ENCODE peak calls at places on chromosomes 6 and 20, in ten cellular contexts. One of them, this sample, is unnamed.

GRCh38 chr20:35621560-35621946 is 5.9 kb downstream of the SPAG4 start:
- DNase-seq in ovary: no peak
- DNase-seq in transverse colon: no peak
- DNase-seq in mesendoderm: peak; percentile 53
- DNase-seq in OCI-M1: no peak
- DNase-seq in GDM1: no peak
- DNase-seq in NCI-H774: no peak
- DNase-seq in HuH-7.5: no peak
- DNase-seq in G401: no peak
- DNase-seq in ureter: no peak
- DNase-seq in this sample: no peak

GRCh38 chr20:45036044-45036755 is 64.7 kb downstream of the KCNS1 start:
- DNase-seq in NCI-H774: no peak
- DNase-seq in G401: no peak
- DNase-seq in ovary: no peak
- DNase-seq in OCI-M1: peak; percentile 76
- DNase-seq in HuH-7.5: no peak
- DNase-seq in transverse colon: no peak
- DNase-seq in mesendoderm: no peak
- DNase-seq in ureter: no peak
- DNase-seq in GDM1: no peak
- DNase-seq in this sample: no peak

GRCh38 chr6:78010130-78010529 is 357.3 kb downstream of the MEI4 start:
- DNase-seq in GDM1: no peak
- DNase-seq in OCI-M1: no peak
- DNase-seq in ureter: no peak
- DNase-seq in NCI-H774: no peak
- DNase-seq in HuH-7.5: no peak
- DNase-seq in mesendoderm: no peak
- DNase-seq in ovary: no peak
- DNase-seq in transverse colon: no peak
- DNase-seq in G401: no peak
- DNase-seq in this sample: no peak

GRCh38 chr6:157991067-157991432 is 9.4 kb downstream of the SYNJ2 start:
- DNase-seq in GDM1: no peak
- DNase-seq in ureter: no peak
- DNase-seq in NCI-H774: no peak
- DNase-seq in mesendoderm: no peak
- DNase-seq in HuH-7.5: no peak
- DNase-seq in ovary: no peak
- DNase-seq in G401: no peak
- DNase-seq in transverse colon: no peak
- DNase-seq in OCI-M1: no peak
- DNase-seq in this sample: no peak

GRCh38 chr6:13420269-13420668 is 67.1 kb downstream of the GFOD1 start:
- DNase-seq in mesendoderm: no peak
- DNase-seq in transverse colon: no peak
- DNase-seq in GDM1: no peak
- DNase-seq in NCI-H774: no peak
- DNase-seq in ureter: no peak
- DNase-seq in HuH-7.5: no peak
- DNase-seq in G401: peak; percentile 91
- DNase-seq in ovary: no peak
- DNase-seq in OCI-M1: no peak
- DNase-seq in this sample: no peak

GRCh38 chr6:166354143-166354542 is 11.8 kb upstream of the SFT2D1 start:
- DNase-seq in ovary: no peak
- DNase-seq in HuH-7.5: no peak
- DNase-seq in mesendoderm: no peak
- DNase-seq in GDM1: no peak
- DNase-seq in OCI-M1: no peak
- DNase-seq in ureter: no peak
- DNase-seq in NCI-H774: no peak
- DNase-seq in transverse colon: no peak
- DNase-seq in G401: no peak
- DNase-seq in this sample: no peak

GRCh38 chr6:4967301-4968030 is 36.4 kb downstream of the RPP40 start:
- DNase-seq in transverse colon: no peak
- DNase-seq in ovary: no peak
- DNase-seq in OCI-M1: no peak
- DNase-seq in mesendoderm: no peak
- DNase-seq in G401: no peak
- DNase-seq in ureter: no peak
- DNase-seq in NCI-H774: no peak
- DNase-seq in HuH-7.5: no peak
- DNase-seq in GDM1: no peak
- DNase-seq in this sample: no peak

GRCh38 chr20:46118481-46119020 is 437 bp downstream of the CD40 start:
- DNase-seq in HuH-7.5: no peak
- DNase-seq in NCI-H774: no peak
- DNase-seq in mesendoderm: peak; percentile 59
- DNase-seq in GDM1: no peak
- DNase-seq in transverse colon: peak; percentile 46
- DNase-seq in ovary: peak; percentile 63
- DNase-seq in ureter: peak; percentile 52
- DNase-seq in OCI-M1: no peak
- DNase-seq in G401: no peak
- DNase-seq in this sample: peak; percentile 36

GRCh38 chr6:31888281-31889258 is 8.9 kb downstream of the EHMT2 start:
- DNase-seq in HuH-7.5: no peak
- DNase-seq in G401: no peak
- DNase-seq in GDM1: no peak
- DNase-seq in NCI-H774: no peak
- DNase-seq in OCI-M1: peak; percentile 26
- DNase-seq in transverse colon: peak; percentile 56
- DNase-seq in ureter: no peak
- DNase-seq in ovary: no peak
- DNase-seq in mesendoderm: no peak
- DNase-seq in this sample: peak; percentile 31

GRCh38 chr6:54335871-54336270 is 27.6 kb downstream of the TINAG start:
- DNase-seq in OCI-M1: no peak
- DNase-seq in ureter: no peak
- DNase-seq in NCI-H774: no peak
- DNase-seq in HuH-7.5: no peak
- DNase-seq in ovary: no peak
- DNase-seq in GDM1: no peak
- DNase-seq in transverse colon: no peak
- DNase-seq in mesendoderm: peak; percentile 89
- DNase-seq in G401: no peak
- DNase-seq in this sample: no peak

GRCh38 chr20:62539208-62539607 is 63.4 kb upstream of the GATA5 start:
- DNase-seq in ovary: no peak
- DNase-seq in NCI-H774: no peak
- DNase-seq in GDM1: no peak
- DNase-seq in G401: peak; percentile 46
- DNase-seq in ureter: no peak
- DNase-seq in transverse colon: no peak
- DNase-seq in HuH-7.5: no peak
- DNase-seq in OCI-M1: no peak
- DNase-seq in mesendoderm: no peak
- DNase-seq in this sample: no peak

GRCh38 chr20:12564982-12565381 is 443.8 kb upstream of the SPTLC3 start:
- DNase-seq in transverse colon: no peak
- DNase-seq in G401: no peak
- DNase-seq in ureter: no peak
- DNase-seq in ovary: no peak
- DNase-seq in mesendoderm: no peak
- DNase-seq in HuH-7.5: no peak
- DNase-seq in GDM1: no peak
- DNase-seq in NCI-H774: no peak
- DNase-seq in OCI-M1: no peak
- DNase-seq in this sample: no peak

GRCh38 chr20:32164984-32165735 is 42.4 kb downstream of the PLAGL2 start:
- DNase-seq in ureter: no peak
- DNase-seq in ovary: peak; percentile 70
- DNase-seq in transverse colon: no peak
- DNase-seq in NCI-H774: no peak
- DNase-seq in HuH-7.5: no peak
- DNase-seq in mesendoderm: no peak
- DNase-seq in GDM1: no peak
- DNase-seq in G401: no peak
- DNase-seq in OCI-M1: no peak
- DNase-seq in this sample: no peak

GRCh38 chr6:157265186-157265585 is 58.1 kb downstream of the TMEM242 start:
- DNase-seq in OCI-M1: no peak
- DNase-seq in transverse colon: no peak
- DNase-seq in HuH-7.5: no peak
- DNase-seq in ureter: no peak
- DNase-seq in ovary: no peak
- DNase-seq in mesendoderm: no peak
- DNase-seq in G401: no peak
- DNase-seq in GDM1: no peak
- DNase-seq in NCI-H774: no peak
- DNase-seq in this sample: no peak

GRCh38 chr6:114085206-114085605 is 114.3 kb upstream of the HDAC2 start:
- DNase-seq in ovary: no peak
- DNase-seq in GDM1: no peak
- DNase-seq in ureter: no peak
- DNase-seq in OCI-M1: no peak
- DNase-seq in transverse colon: no peak
- DNase-seq in HuH-7.5: no peak
- DNase-seq in NCI-H774: no peak
- DNase-seq in mesendoderm: no peak
- DNase-seq in G401: no peak
- DNase-seq in this sample: no peak